ENCODE peak calls at places on chromosomes 1 and 21, in four cellular contexts. D is mesendoderm, G is IMR-90, F is H1. B is an unnamed sample.

GRCh38 chr1:22454476-22455056 is 2.9 kb downstream of the ZBTB40 start:
- DNase-seq in D (no peak), G (no peak), F (no peak), B (no peak)

GRCh38 chr1:157695417-157695816 is 5.2 kb downstream of the FCRL3 start:
- DNase-seq in G (no peak), D (peak), F (no peak), B (no peak)

GRCh38 chr21:34074283-34075098 is 1.1 kb downstream of the MRPS6 start:
- DNase-seq in D (peak), G (no peak), F (no peak), B (no peak)

GRCh38 chr1:33030575-33030974 is 6.1 kb downstream of the AK2 start:
- DNase-seq in F (no peak), D (no peak), G (peak), B (no peak)

GRCh38 chr1:234881893-234882771 is 246.5 kb downstream of the TOMM20 start:
- DNase-seq in D (no peak), F (no peak), G (no peak), B (no peak)

GRCh38 chr1:154758346-154758745 is 111.7 kb downstream of the KCNN3 start:
- DNase-seq in D (no peak), G (no peak), F (no peak), B (no peak)

GRCh38 chr1:221069178-221069903 is 190.1 kb downstream of the HLX start:
- DNase-seq in G (no peak), F (no peak), D (peak), B (no peak)

GRCh38 chr21:22791986-22792560 is 1793.9 kb downstream of the NCAM2 start:
- DNase-seq in G (peak), D (peak), F (no peak), B (no peak)

GRCh38 chr21:32368386-32368785 is 24.4 kb downstream of the URB1 start:
- DNase-seq in D (no peak), G (peak), F (no peak), B (no peak)
- H4K5ac ChIP-seq in D (no peak), G (no peak), F (no peak), B (no peak)

DNA sequence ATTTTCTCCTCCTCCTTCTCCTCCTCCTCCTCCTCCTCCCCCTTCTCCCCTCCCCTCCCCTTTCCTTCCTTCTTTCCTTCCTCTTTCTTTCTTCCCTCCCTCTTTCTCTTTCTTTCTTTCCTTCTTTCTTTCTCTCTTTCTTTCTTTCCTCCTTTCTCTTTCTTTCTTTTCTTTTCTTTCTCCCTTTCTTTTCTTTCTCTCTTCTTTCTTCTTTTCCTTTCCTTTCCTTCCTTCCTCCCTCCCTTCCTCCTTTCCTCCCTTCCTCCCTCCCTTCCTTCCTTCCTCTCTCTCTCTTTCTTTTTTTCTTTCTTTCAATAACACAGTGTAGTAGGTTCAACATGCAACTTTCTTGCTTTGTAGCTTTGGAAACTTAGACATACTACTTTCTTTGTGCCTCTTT is 46.3 kb upstream of the ADGRL2 start:
- DNase-seq in G (no peak), D (no peak), F (no peak), B (no peak)
- H4K5ac ChIP-seq in G (no peak), D (no peak), F (no peak), B (no peak)

GRCh38 chr1:6062670-6063069 is 17.0 kb downstream of the KCNAB2 start:
- DNase-seq in G (no peak), D (no peak), F (no peak), B (no peak)
- H4K5ac ChIP-seq in G (no peak), D (no peak), F (no peak), B (no peak)

GRCh38 chr1:153371231-153371630 is 4.2 kb downstream of the S100A12 start:
- DNase-seq in F (no peak), D (no peak), G (no peak), B (no peak)
- H4K5ac ChIP-seq in F (no peak), D (no peak), G (no peak), B (no peak)